ENCODE peak calls at places on chromosomes 5 and 9, in seven cellular contexts. One of them, this sample, is unnamed.

GRCh38 chr5:145124806-145125205 is 710.3 kb downstream of the PRELID2 start:
- DNase-seq in BJ: no peak
- DNase-seq in mucosa of descending colon: no peak
- DNase-seq in PC-3: no peak
- DNase-seq in Caco-2: no peak
- DNase-seq in AG10803: no peak
- DNase-seq in heart left ventricle: no peak
- DNase-seq in this sample: no peak

GRCh38 chr5:173689713-173690360 is 73.4 kb upstream of the BOD1 start:
- DNase-seq in heart left ventricle: peak; percentile 37
- DNase-seq in mucosa of descending colon: no peak
- DNase-seq in AG10803: no peak
- DNase-seq in PC-3: no peak
- DNase-seq in BJ: no peak
- DNase-seq in Caco-2: no peak
- DNase-seq in this sample: no peak

GRCh38 chr9:86126998-86127972 is 27.9 kb upstream of the GOLM1 start:
- DNase-seq in AG10803: peak; percentile 74
- DNase-seq in Caco-2: peak; percentile 91
- DNase-seq in PC-3: peak; percentile 87
- DNase-seq in BJ: peak; percentile 19
- DNase-seq in heart left ventricle: peak; percentile 21
- DNase-seq in mucosa of descending colon: peak; percentile 83
- DNase-seq in this sample: peak; percentile 12

GRCh38 chr5:76579166-76579765 is 43.9 kb downstream of the F2RL2 start:
- DNase-seq in heart left ventricle: no peak
- DNase-seq in AG10803: peak; percentile 9
- DNase-seq in Caco-2: no peak
- DNase-seq in PC-3: peak; percentile 38
- DNase-seq in mucosa of descending colon: no peak
- DNase-seq in BJ: no peak
- DNase-seq in this sample: no peak

GRCh38 chr5:117246386-117246785 is 671.8 kb upstream of the SEMA6A start:
- DNase-seq in mucosa of descending colon: no peak
- DNase-seq in heart left ventricle: no peak
- DNase-seq in PC-3: no peak
- DNase-seq in Caco-2: peak; percentile 67
- DNase-seq in AG10803: no peak
- DNase-seq in BJ: no peak
- DNase-seq in this sample: no peak

GRCh38 chr5:117809251-117809650 is 1179.1 kb downstream of the DTWD2 start:
- DNase-seq in BJ: no peak
- DNase-seq in mucosa of descending colon: no peak
- DNase-seq in Caco-2: no peak
- DNase-seq in heart left ventricle: no peak
- DNase-seq in PC-3: no peak
- DNase-seq in AG10803: no peak
- DNase-seq in this sample: no peak

GRCh38 chr5:149489605-149490037 is 61.6 kb downstream of the CSNK1A1 start:
- DNase-seq in PC-3: peak; percentile 57
- DNase-seq in heart left ventricle: peak; percentile 72
- DNase-seq in BJ: peak; percentile 70
- DNase-seq in mucosa of descending colon: no peak
- DNase-seq in Caco-2: no peak
- DNase-seq in AG10803: peak; percentile 89
- DNase-seq in this sample: no peak

GRCh38 chr5:66848749-66849641 is 252.8 kb downstream of the MAST4 start:
- DNase-seq in heart left ventricle: no peak
- DNase-seq in AG10803: peak; percentile 65
- DNase-seq in BJ: no peak
- DNase-seq in mucosa of descending colon: no peak
- DNase-seq in PC-3: no peak
- DNase-seq in Caco-2: no peak
- DNase-seq in this sample: no peak

GRCh38 chr9:137878146-137878941 is 762 bp downstream of the CACNA1B start:
- DNase-seq in Caco-2: no peak
- DNase-seq in BJ: no peak
- DNase-seq in heart left ventricle: no peak
- DNase-seq in PC-3: no peak
- DNase-seq in AG10803: no peak
- DNase-seq in mucosa of descending colon: peak; percentile 33
- DNase-seq in this sample: no peak

GRCh38 chr5:14872070-14872989 is 752 bp upstream of the ANKH start:
- DNase-seq in mucosa of descending colon: peak; percentile 84
- DNase-seq in AG10803: peak; percentile 49
- DNase-seq in BJ: no peak
- DNase-seq in PC-3: peak; percentile 34
- DNase-seq in heart left ventricle: peak; percentile 83
- DNase-seq in Caco-2: no peak
- DNase-seq in this sample: peak; percentile 71

GRCh38 chr9:18888241-18888794 is 144.7 kb downstream of the SAXO1 start:
- DNase-seq in heart left ventricle: no peak
- DNase-seq in Caco-2: no peak
- DNase-seq in mucosa of descending colon: no peak
- DNase-seq in BJ: no peak
- DNase-seq in AG10803: peak; percentile 41
- DNase-seq in PC-3: no peak
- DNase-seq in this sample: no peak

GRCh38 chr9:133334161-133334560 is 1.8 kb downstream of the SURF6 start:
- DNase-seq in PC-3: peak; percentile 28
- DNase-seq in Caco-2: peak; percentile 53
- DNase-seq in AG10803: no peak
- DNase-seq in heart left ventricle: no peak
- DNase-seq in BJ: no peak
- DNase-seq in mucosa of descending colon: peak; percentile 85
- DNase-seq in this sample: no peak

GRCh38 chr9:122265265-122265900 is 701 bp downstream of the MRRF start:
- DNase-seq in mucosa of descending colon: no peak
- DNase-seq in PC-3: peak; percentile 37
- DNase-seq in AG10803: peak; percentile 26
- DNase-seq in BJ: no peak
- DNase-seq in Caco-2: peak; percentile 49
- DNase-seq in heart left ventricle: no peak
- DNase-seq in this sample: peak; percentile 57

GRCh38 chr5:122445070-122445469 is 133.0 kb downstream of the SNCAIP start:
- DNase-seq in heart left ventricle: no peak
- DNase-seq in AG10803: no peak
- DNase-seq in mucosa of descending colon: no peak
- DNase-seq in BJ: no peak
- DNase-seq in Caco-2: no peak
- DNase-seq in PC-3: no peak
- DNase-seq in this sample: no peak

GRCh38 chr5:122447072-122447471 is 135.0 kb downstream of the SNCAIP start:
- DNase-seq in BJ: no peak
- DNase-seq in PC-3: no peak
- DNase-seq in mucosa of descending colon: no peak
- DNase-seq in AG10803: no peak
- DNase-seq in heart left ventricle: no peak
- DNase-seq in Caco-2: no peak
- DNase-seq in this sample: no peak

GRCh38 chr5:122447941-122448340 is 135.9 kb downstream of the SNCAIP start:
- DNase-seq in mucosa of descending colon: no peak
- DNase-seq in AG10803: no peak
- DNase-seq in heart left ventricle: no peak
- DNase-seq in PC-3: no peak
- DNase-seq in Caco-2: no peak
- DNase-seq in BJ: no peak
- DNase-seq in this sample: no peak

GRCh38 chr5:122442938-122443337 is 130.9 kb downstream of the SNCAIP start:
- DNase-seq in mucosa of descending colon: no peak
- DNase-seq in Caco-2: no peak
- DNase-seq in heart left ventricle: no peak
- DNase-seq in BJ: no peak
- DNase-seq in AG10803: no peak
- DNase-seq in PC-3: no peak
- DNase-seq in this sample: no peak

DNA sequence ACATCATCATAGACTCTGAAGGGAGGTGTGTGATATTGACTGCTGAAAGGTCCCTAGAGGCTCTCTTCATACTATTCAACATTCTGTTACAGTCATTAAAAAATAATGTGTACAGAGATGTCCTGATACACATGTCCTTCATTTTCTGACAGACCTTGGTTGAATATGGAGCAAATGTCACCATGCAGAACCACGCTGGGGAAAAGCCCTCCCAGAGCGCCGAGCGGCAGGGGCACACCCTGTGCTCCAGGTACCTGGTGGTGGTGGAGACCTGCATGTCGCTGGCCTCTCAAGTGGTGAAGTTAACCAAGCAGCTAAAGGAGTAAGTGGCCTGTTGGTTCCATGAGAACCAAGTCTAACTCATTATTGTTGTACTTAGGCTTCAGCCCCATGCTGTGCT is 132.4 kb downstream of the SNCAIP start:
- DNase-seq in heart left ventricle: no peak
- DNase-seq in mucosa of descending colon: no peak
- DNase-seq in BJ: no peak
- DNase-seq in Caco-2: no peak
- DNase-seq in AG10803: no peak
- DNase-seq in PC-3: no peak
- DNase-seq in this sample: no peak
- TF ChIP-seq CTCF in heart left ventricle: no peak
- TF ChIP-seq CTCF in mucosa of descending colon: no peak
- TF ChIP-seq CTCF in BJ: no peak
- TF ChIP-seq CTCF in Caco-2: no peak
- TF ChIP-seq CTCF in AG10803: no peak
- TF ChIP-seq CTCF in PC-3: no peak
- TF ChIP-seq CTCF in this sample: no peak

GRCh38 chr5:93584531-93585053 is 1.6 kb downstream of the NR2F1 start:
- DNase-seq in heart left ventricle: no peak
- DNase-seq in PC-3: no peak
- DNase-seq in mucosa of descending colon: peak; percentile 32
- DNase-seq in Caco-2: no peak
- DNase-seq in AG10803: no peak
- DNase-seq in BJ: no peak
- DNase-seq in this sample: no peak
- H3K4me3 ChIP-seq in heart left ventricle: peak overlapping the region; percentile 45
- H3K4me3 ChIP-seq in PC-3: peak overlapping the region; percentile 93
- H3K4me3 ChIP-seq in mucosa of descending colon: peak overlapping the region; percentile 14
- H3K4me3 ChIP-seq in Caco-2: peak overlapping the region; percentile 31
- H3K4me3 ChIP-seq in AG10803: peak overlapping the region; percentile 85
- H3K4me3 ChIP-seq in BJ: peak overlapping the region; percentile 75
- H3K4me3 ChIP-seq in this sample: no peak overlapping the region

GRCh38 chr5:172188033-172188892 is at the start of gene STK10:
- DNase-seq in mucosa of descending colon: peak; percentile 95
- DNase-seq in Caco-2: peak; percentile 88
- DNase-seq in BJ: peak; percentile 64
- DNase-seq in AG10803: peak; percentile 93
- DNase-seq in PC-3: peak; percentile 89
- DNase-seq in heart left ventricle: peak; percentile 95
- DNase-seq in this sample: peak; percentile 90

GRCh38 chr5:172189693-172190296 is 1.8 kb upstream of the STK10 start:
- DNase-seq in PC-3: no peak
- DNase-seq in heart left ventricle: no peak
- DNase-seq in BJ: no peak
- DNase-seq in Caco-2: no peak
- DNase-seq in AG10803: no peak
- DNase-seq in mucosa of descending colon: no peak
- DNase-seq in this sample: no peak

GRCh38 chr5:172186114-172186695 is 1.8 kb downstream of the STK10 start:
- DNase-seq in mucosa of descending colon: no peak
- DNase-seq in heart left ventricle: no peak
- DNase-seq in Caco-2: no peak
- DNase-seq in PC-3: no peak
- DNase-seq in AG10803: no peak
- DNase-seq in BJ: no peak
- DNase-seq in this sample: peak; percentile 19

GRCh38 chr5:172187118-172188032 is 649 bp downstream of the STK10 start:
- DNase-seq in heart left ventricle: peak; percentile 68
- DNase-seq in AG10803: peak; percentile 64
- DNase-seq in PC-3: peak; percentile 91
- DNase-seq in Caco-2: peak; percentile 53
- DNase-seq in BJ: no peak
- DNase-seq in mucosa of descending colon: peak; percentile 79
- DNase-seq in this sample: peak; percentile 60

GRCh38 chr5:172188893-172189692 is 1.1 kb upstream of the STK10 start:
- DNase-seq in heart left ventricle: no peak
- DNase-seq in mucosa of descending colon: no peak
- DNase-seq in PC-3: no peak
- DNase-seq in Caco-2: no peak
- DNase-seq in AG10803: no peak
- DNase-seq in BJ: no peak
- DNase-seq in this sample: no peak
- TF ChIP-seq CTCF in heart left ventricle: no peak
- TF ChIP-seq CTCF in mucosa of descending colon: no peak
- TF ChIP-seq CTCF in PC-3: peak; percentile 4
- TF ChIP-seq CTCF in Caco-2: no peak
- TF ChIP-seq CTCF in AG10803: no peak
- TF ChIP-seq CTCF in BJ: no peak
- TF ChIP-seq CTCF in this sample: no peak

GRCh38 chr5:126631920-126632319 is 31.2 kb downstream of the PHAX start:
- DNase-seq in mucosa of descending colon: no peak
- DNase-seq in heart left ventricle: no peak
- DNase-seq in PC-3: no peak
- DNase-seq in BJ: no peak
- DNase-seq in Caco-2: no peak
- DNase-seq in AG10803: no peak
- DNase-seq in this sample: no peak
- H3K4me3 ChIP-seq in mucosa of descending colon: no peak overlapping the region
- H3K4me3 ChIP-seq in heart left ventricle: no peak overlapping the region
- H3K4me3 ChIP-seq in PC-3: no peak overlapping the region
- H3K4me3 ChIP-seq in BJ: no peak overlapping the region
- H3K4me3 ChIP-seq in Caco-2: no peak overlapping the region
- H3K4me3 ChIP-seq in AG10803: no peak overlapping the region
- H3K4me3 ChIP-seq in this sample: no peak overlapping the region